ENCODE peak calls at places on chromosomes 3 and 15, in eight cellular contexts. R is GM13977; L is NT2/D1; K is ELR; Q is stimulated activated CD4-positive, alpha-beta T cell treated with anti-CD3 and anti-CD28 coated beads, Interleukin-4, amount 100 ng/mL, for 4 hours; X is stimulated activated CD8-positive, alpha-beta memory T cell treated with anti-CD3 and anti-CD28 coated beads, Interleukin-12 subunit alpha, Interleukin-12 subunit beta, amount 100 ng/mL, for 4 hours; E is hepatic stellate cell; T is central memory CD4-positive, alpha-beta T cell. S is an unnamed sample.

GRCh38 chr15:69421498-69421897 is 7.3 kb downstream of the KIF23 start:
- DNase-seq in E (no peak), Q (no peak), X (no peak), K (peak), L (no peak), T (no peak), R (no peak), S (no peak)

GRCh38 chr3:103629391-103629790 is 1194.6 kb downstream of the ZPLD1 start:
- DNase-seq in X (no peak), L (no peak), R (no peak), Q (no peak), E (no peak), K (peak), T (no peak), S (no peak)

GRCh38 chr3:71050133-71050520 is 533.4 kb downstream of the FOXP1 start:
- DNase-seq in X (no peak), L (no peak), E (no peak), Q (no peak), T (no peak), R (no peak), K (no peak), S (no peak)

GRCh38 chr3:146142757-146143156 is 18.2 kb downstream of the PLOD2 start:
- DNase-seq in L (no peak), Q (no peak), R (no peak), T (no peak), X (no peak), K (peak), E (no peak), S (no peak)

GRCh38 chr3:127777861-127778711 is 44.2 kb downstream of the MGLL start:
- DNase-seq in Q (no peak), K (no peak), E (no peak), X (no peak), R (no peak), L (no peak), T (no peak), S (no peak)

GRCh38 chr3:182331356-182331755 is 461.9 kb upstream of the ATP11B start:
- DNase-seq in E (no peak), T (no peak), R (no peak), Q (no peak), L (no peak), X (no peak), K (no peak), S (no peak)

GRCh38 chr3:130649061-130649654 is 97.5 kb downstream of the PIK3R4 start:
- DNase-seq in T (no peak), R (no peak), X (no peak), L (no peak), Q (no peak), K (no peak), E (no peak), S (no peak)

GRCh38 chr3:39601241-39601640 is 133.8 kb downstream of the MOBP start:
- DNase-seq in R (no peak), K (no peak), Q (no peak), T (no peak), L (no peak), E (no peak), X (no peak), S (no peak)

GRCh38 chr15:27479232-27480140 is 508.5 kb downstream of the GABRG3 start:
- DNase-seq in L (no peak), K (no peak), T (no peak), E (no peak), R (no peak), X (no peak), Q (no peak), S (no peak)

GRCh38 chr3:142588708-142589107 is 7.5 kb upstream of the PLS1 start:
- DNase-seq in K (no peak), T (no peak), L (no peak), Q (no peak), R (no peak), X (no peak), E (no peak), S (no peak)

GRCh38 chr3:42443819-42444436 is 33.5 kb upstream of the LYZL4 start:
- DNase-seq in L (peak), X (peak), K (peak), T (peak), Q (peak), E (peak), R (peak), S (peak)

GRCh38 chr3:8505621-8506020 is 4.0 kb downstream of the LMCD1 start:
- DNase-seq in E (no peak), T (no peak), Q (no peak), L (no peak), X (no peak), K (no peak), R (no peak), S (no peak)

GRCh38 chr3:156609115-156609514 is 54.2 kb upstream of the SSR3 start:
- DNase-seq in T (no peak), X (no peak), K (no peak), Q (no peak), L (no peak), R (no peak), E (no peak), S (no peak)

GRCh38 chr3:6857510-6857909 is 3.4 kb upstream of the GRM7 start:
- DNase-seq in K (no peak), T (no peak), Q (no peak), L (no peak), E (no peak), R (no peak), X (no peak), S (no peak)

GRCh38 chr3:37907906-37908305 is 46.2 kb downstream of the CTDSPL start:
- DNase-seq in L (no peak), X (no peak), Q (no peak), E (no peak), T (no peak), R (peak), K (no peak), S (no peak)

GRCh38 chr3:48478631-48479555 is 25.1 kb downstream of the SHISA5 start:
- DNase-seq in K (no peak), X (no peak), T (peak), E (no peak), Q (peak), R (no peak), L (no peak), S (peak)

GRCh38 chr15:90337256-90337655 is 14.8 kb upstream of the ZNF774 start:
- DNase-seq in L (no peak), X (no peak), K (no peak), T (no peak), E (no peak), Q (no peak), R (no peak), S (no peak)

GRCh38 chr15:67146875-67147381 is 81.5 kb downstream of the SMAD3 start:
- DNase-seq in R (no peak), Q (peak), L (peak), T (no peak), E (peak), K (peak), X (no peak), S (no peak)

GRCh38 chr3:116886202-116886893 is 176.8 kb downstream of the TUSC7 start:
- DNase-seq in E (no peak), Q (no peak), R (peak), K (no peak), L (no peak), X (no peak), T (no peak), S (no peak)

GRCh38 chr3:99108508-99108907 is 207.0 kb upstream of the DCBLD2 start:
- DNase-seq in K (peak), L (no peak), Q (no peak), E (peak), R (no peak), T (no peak), X (no peak), S (no peak)